ENCODE peak calls at places on chromosome 12, in seven cellular contexts. S is fibroblast of mammary gland, R is HFF-Myc, C is epithelial cell of esophagus, T is AG09309, D is WERI-Rb-1, Q is dorsolateral prefrontal cortex. Z is an unnamed sample.

GRCh38 chr12:101053203-101053602 is 156.8 kb downstream of the SLC5A8 start:
- DNase-seq in S (no peak), R (no peak), C (no peak), T (no peak), D (no peak), Q (no peak), Z (no peak)

GRCh38 chr12:128337456-128338160 is 70.6 kb downstream of the TMEM132C start:
- DNase-seq in S (no peak), R (no peak), C (no peak), T (no peak), D (no peak), Q (no peak), Z (no peak)

GRCh38 chr12:103771466-103771865 is 69.6 kb downstream of the NT5DC3 start:
- DNase-seq in S (peak; percentile 42), R (no peak), C (peak; percentile 36), T (no peak), D (peak; percentile 41), Q (no peak), Z (peak; percentile 23)

GRCh38 chr12:77082021-77082420 is 16.7 kb upstream of the E2F7 start:
- DNase-seq in S (no peak), R (no peak), C (no peak), T (no peak), D (no peak), Q (no peak), Z (no peak)

GRCh38 chr12:15592934-15593333 is 196.3 kb downstream of the EPS8 start:
- DNase-seq in S (peak; percentile 44), R (no peak), C (no peak), T (no peak), D (no peak), Q (no peak), Z (no peak)

GRCh38 chr12:8678661-8679111 is 16.1 kb upstream of the MFAP5 start:
- DNase-seq in S (no peak), R (no peak), C (peak; percentile 94), T (no peak), D (no peak), Q (no peak), Z (peak; percentile 54)

GRCh38 chr12:64104376-64104775 is 117.7 kb downstream of the KICS2 start:
- DNase-seq in S (peak; percentile 89), R (no peak), C (peak; percentile 89), T (no peak), D (no peak), Q (no peak), Z (peak; percentile 11)

GRCh38 chr12:128323115-128323514 is 56.1 kb downstream of the TMEM132C start:
- DNase-seq in S (no peak), R (no peak), C (no peak), T (no peak), D (no peak), Q (no peak), Z (no peak)

GRCh38 chr12:76137611-76138010 is 53.1 kb upstream of the NAP1L1 start:
- DNase-seq in S (no peak), R (no peak), C (no peak), T (no peak), D (no peak), Q (no peak), Z (no peak)

GRCh38 chr12:133107121-133107520 is 23.0 kb downstream of the ZNF891 start:
- DNase-seq in S (no peak), R (no peak), C (no peak), T (no peak), D (no peak), Q (no peak), Z (no peak)

GRCh38 chr12:108820700-108821406 is 36.5 kb downstream of the SSH1 start:
- DNase-seq in S (no peak), R (no peak), C (no peak), T (no peak), D (peak; percentile 67), Q (no peak), Z (no peak)

GRCh38 chr12:30796508-30796780 is 41.7 kb upstream of the CAPRIN2 start:
- DNase-seq in S (peak; percentile 64), R (no peak), C (peak; percentile 34), T (no peak), D (peak; percentile 38), Q (peak; percentile 53), Z (no peak)

GRCh38 chr12:93812616-93813015 is 135.4 kb downstream of the CRADD start:
- DNase-seq in S (peak; percentile 95), R (peak; percentile 52), C (no peak), T (peak; percentile 95), D (no peak), Q (no peak), Z (no peak)

GRCh38 chr12:65867428-65867827 is 43.1 kb downstream of the HMGA2 start:
- DNase-seq in S (peak; percentile 98), R (no peak), C (peak; percentile 92), T (peak; percentile 87), D (no peak), Q (no peak), Z (peak; percentile 91)

GRCh38 chr12:47741340-47741703 is 16.0 kb upstream of the ENDOU start:
- DNase-seq in S (no peak), R (no peak), C (no peak), T (no peak), D (no peak), Q (peak; percentile 96), Z (no peak)

GRCh38 chr12:6635856-6636521 is at the start of gene LPAR5:
- DNase-seq in S (peak; percentile 29), R (no peak), C (peak; percentile 89), T (no peak), D (no peak), Q (no peak), Z (no peak)

GRCh38 chr12:6038160-6038559 is 86.3 kb downstream of the VWF start:
- DNase-seq in S (peak; percentile 80), R (no peak), C (peak; percentile 89), T (no peak), D (peak; percentile 86), Q (no peak), Z (peak; percentile 63)

GRCh38 chr12:52189376-52190174 is 2.2 kb downstream of the KRT80 start:
- DNase-seq in S (no peak), R (no peak), C (no peak), T (no peak), D (no peak), Q (no peak), Z (peak; percentile 46)

GRCh38 chr12:90029317-90029716 is 320.7 kb upstream of the ATP2B1 start:
- DNase-seq in S (no peak), R (no peak), C (no peak), T (no peak), D (no peak), Q (no peak), Z (no peak)

GRCh38 chr12:113889076-113889475 is 77.0 kb downstream of the RBM19 start:
- DNase-seq in S (peak; percentile 1), R (no peak), C (no peak), T (peak; percentile 21), D (no peak), Q (no peak), Z (peak; percentile 73)
- TF ChIP-seq CTCF in S (no peak), R (no peak), C (peak; percentile 48), T (peak; percentile 26), D (peak; percentile 23), Q (no peak), Z (peak; percentile 52)

GRCh38 chr12:22526836-22527235 is 17.5 kb downstream of the C2CD5 start:
- DNase-seq in S (no peak), R (no peak), C (no peak), T (no peak), D (no peak), Q (no peak), Z (no peak)

GRCh38 chr12:22527999-22528398 is 16.3 kb downstream of the C2CD5 start:
- DNase-seq in S (peak; percentile 49), R (no peak), C (no peak), T (peak; percentile 20), D (no peak), Q (no peak), Z (peak; percentile 78)

GRCh38 chr12:22532317-22532716 is 12.0 kb downstream of the C2CD5 start:
- DNase-seq in S (no peak), R (no peak), C (no peak), T (no peak), D (no peak), Q (no peak), Z (no peak)

GRCh38 chr12:22531205-22531604 is 13.1 kb downstream of the C2CD5 start:
- DNase-seq in S (no peak), R (no peak), C (no peak), T (no peak), D (no peak), Q (no peak), Z (no peak)

GRCh38 chr12:22529281-22530060 is 14.9 kb downstream of the C2CD5 start:
- DNase-seq in S (peak; percentile 73), R (peak; percentile 26), C (peak; percentile 59), T (no peak), D (no peak), Q (no peak), Z (peak; percentile 35)
- TF ChIP-seq CTCF in S (peak; percentile 40), R (no peak), C (peak; percentile 45), T (peak; percentile 26), D (peak; percentile 13), Q (peak; percentile 60), Z (peak; percentile 76)

DNA sequence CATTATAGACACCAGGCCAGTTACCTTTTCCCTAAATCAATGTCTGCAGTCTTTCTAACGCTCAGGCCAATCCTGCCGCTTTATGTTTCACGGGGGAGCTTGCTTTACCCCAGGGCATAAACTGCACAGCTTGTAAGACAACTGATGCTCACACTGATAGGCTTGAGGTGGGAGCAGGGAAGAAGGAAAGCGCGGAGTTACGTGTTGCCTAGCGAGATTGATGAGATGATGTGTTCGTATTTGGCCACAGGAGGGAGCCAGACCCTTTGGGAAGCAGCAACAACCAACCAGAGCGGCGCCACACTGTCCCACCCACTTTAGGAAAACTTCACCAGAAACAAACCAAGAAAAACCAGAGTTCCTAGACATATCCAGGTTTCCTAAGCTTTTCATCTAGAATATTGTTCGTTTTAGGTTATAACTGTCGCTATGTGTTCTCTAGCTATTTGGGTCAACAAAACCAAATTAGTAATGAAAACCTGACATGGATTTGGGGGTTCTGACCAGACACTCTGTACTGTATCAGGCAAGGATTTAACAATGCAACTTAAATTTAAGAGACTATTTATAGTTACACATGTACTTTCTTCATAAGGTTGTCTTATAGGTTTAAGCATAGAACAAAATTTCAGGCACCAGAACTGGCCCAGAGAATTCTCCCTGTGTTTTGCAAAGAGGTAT is 2.4 kb downstream of the IL26 start:
- DNase-seq in S (peak; percentile 87), R (peak; percentile 72), C (peak; percentile 93), T (peak; percentile 69), D (peak; percentile 86), Q (peak; percentile 73), Z (peak; percentile 78)
- TF ChIP-seq CTCF in S (peak; percentile 94), R (peak; percentile 82), C (peak; percentile 93), T (peak; percentile 86), D (peak; percentile 87), Q (peak; percentile 89), Z (peak; percentile 94)

DNA sequence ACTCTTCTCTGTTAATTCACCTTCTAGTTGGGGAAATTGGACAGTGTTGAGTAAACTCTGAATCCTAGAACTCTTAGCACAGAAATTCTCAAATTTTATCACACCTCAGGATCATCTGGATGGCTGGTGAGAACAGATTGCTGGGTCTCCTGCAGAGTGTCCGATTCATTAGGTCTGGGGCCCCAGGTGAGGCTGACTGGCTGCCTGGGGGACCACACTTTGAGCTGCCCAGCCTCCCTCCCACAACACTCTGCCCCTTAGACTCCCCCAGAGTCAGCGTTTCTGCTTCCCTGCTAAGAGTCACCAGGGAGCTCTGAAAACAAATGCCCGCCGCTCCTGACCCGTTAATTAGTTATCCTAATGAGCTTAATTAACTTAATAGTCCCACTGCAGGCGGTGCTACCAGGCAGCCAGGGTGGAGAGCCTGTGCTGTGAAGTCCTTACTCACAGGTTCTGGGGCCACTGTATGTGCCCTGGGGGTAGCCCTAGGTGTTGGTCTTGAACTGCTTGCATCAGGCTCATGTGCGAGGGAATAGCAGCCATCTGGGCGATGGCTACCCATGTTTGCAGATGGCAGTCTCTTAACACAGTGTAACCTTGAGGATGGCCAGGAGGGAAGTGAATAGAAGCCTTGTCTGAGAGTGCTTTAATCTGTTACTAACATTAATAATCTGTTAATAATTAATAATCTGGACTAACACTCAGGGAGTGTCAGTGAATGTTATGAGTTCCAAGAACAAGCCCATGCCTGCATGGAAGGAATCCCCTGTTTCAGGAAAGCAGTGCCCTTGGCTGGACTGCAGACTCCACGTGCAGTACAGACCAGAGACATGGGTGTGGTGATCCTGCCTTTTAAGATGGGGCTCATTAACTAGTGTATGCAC is 35.6 kb downstream of the AACS start:
- DNase-seq in S (no peak), R (peak; percentile 9), C (peak; percentile 36), T (no peak), D (no peak), Q (no peak), Z (no peak)
- TF ChIP-seq CTCF in S (no peak), R (no peak), C (no peak), T (no peak), D (no peak), Q (no peak), Z (no peak)